ENCODE peak calls at places on chromosomes 16 and 17, in six cellular contexts. N, A, C, S, T and P are unnamed samples.

GRCh38 chr16:53415504-53415903 is 18.8 kb upstream of the RBL2 start:
- DNase-seq in A (no peak), S (no peak), C (no peak), N (no peak), T (peak; percentile 62), P (no peak)

GRCh38 chr16:48450367-48450766 is 65.2 kb upstream of the SIAH1 start:
- DNase-seq in A (no peak), T (no peak), S (no peak), N (no peak), C (no peak), P (no peak)

GRCh38 chr17:70181376-70181775 is 12.0 kb downstream of the KCNJ2 start:
- DNase-seq in N (no peak), C (no peak), T (peak; percentile 29), S (no peak), A (no peak), P (no peak)

GRCh38 chr16:56645311-56645710 is 6.4 kb upstream of the MT1B start:
- DNase-seq in C (no peak), N (no peak), A (no peak), S (no peak), T (no peak), P (no peak)

GRCh38 chr17:72119963-72120877 is 600 bp upstream of the SOX9 start:
- DNase-seq in C (peak; percentile 52), A (no peak), S (no peak), N (no peak), T (peak; percentile 81), P (peak; percentile 3)

GRCh38 chr16:75402174-75402820 is 31.0 kb downstream of the CFDP1 start:
- DNase-seq in C (peak; percentile 54), T (peak; percentile 75), A (no peak), S (no peak), N (peak; percentile 43), P (no peak)

GRCh38 chr17:72063262-72063661 is 57.6 kb upstream of the SOX9 start:
- DNase-seq in S (no peak), C (no peak), N (no peak), A (peak; percentile 39), T (no peak), P (peak; percentile 47)

GRCh38 chr17:42531455-42532354 is 4.3 kb upstream of the NAGLU start:
- DNase-seq in T (peak; percentile 56), A (no peak), S (peak; percentile 64), N (no peak), C (peak; percentile 72), P (no peak)

GRCh38 chr17:81685108-81685507 is 1.3 kb downstream of the HGS start:
- DNase-seq in S (no peak), C (peak; percentile 72), A (no peak), T (peak; percentile 84), N (peak; percentile 35), P (no peak)

GRCh38 chr17:27546624-27547300 is 84.2 kb upstream of the LGALS9 start:
- DNase-seq in N (no peak), C (no peak), S (no peak), A (no peak), T (peak; percentile 32), P (no peak)